ENCODE peak calls at places on chromosome 16, in five cellular contexts. O is neural progenitor cell, X is mucosa of descending colon, B is B cell, L is RWPE1. M is an unnamed sample.

GRCh38 chr16:65066646-65067045 is 55.2 kb downstream of the CDH11 start:
- DNase-seq in X (no peak), B (no peak), L (no peak), O (no peak), M (no peak)

GRCh38 chr16:64162613-64163375 is 959.1 kb downstream of the CDH11 start:
- DNase-seq in O (no peak), L (no peak), B (no peak), X (no peak), M (no peak)

GRCh38 chr16:30030011-30030685 is 923 bp downstream of the TLCD3B start:
- DNase-seq in O (peak), X (no peak), B (no peak), L (no peak), M (no peak)

GRCh38 chr16:31452631-31453106 is 6.6 kb upstream of the ARMC5 start:
- DNase-seq in L (peak), X (no peak), B (no peak), O (no peak), M (no peak)

GRCh38 chr16:70399951-70400350 is 38.9 kb downstream of the ST3GAL2 start:
- DNase-seq in L (no peak), X (no peak), O (no peak), B (no peak), M (no peak)

GRCh38 chr16:4495766-4496165 is 19.6 kb downstream of the HMOX2 start:
- DNase-seq in O (no peak), B (no peak), X (no peak), L (peak), M (no peak)

GRCh38 chr16:77739493-77739892 is 17.2 kb downstream of the NUDT7 start:
- DNase-seq in X (no peak), B (no peak), O (no peak), L (no peak), M (no peak)

GRCh38 chr16:70158261-70158939 is 15.2 kb upstream of the CLEC18C start:
- DNase-seq in L (no peak), O (no peak), X (no peak), B (no peak), M (peak)

GRCh38 chr16:85396879-85397871 is 215.9 kb upstream of the GSE1 start:
- DNase-seq in L (peak), B (peak), O (no peak), X (peak), M (peak)
- TF ChIP-seq CTCF in L (peak), B (no peak), O (no peak), X (no peak), M (peak)

GRCh38 chr16:13873835-13874438 is 46.0 kb upstream of the ERCC4 start:
- DNase-seq in L (peak), B (no peak), X (no peak), O (peak), M (no peak)
- TF ChIP-seq CTCF in L (peak), B (no peak), X (no peak), O (peak), M (no peak)

GRCh38 chr16:50369133-50369804 is 481 bp upstream of the BRD7 start:
- DNase-seq in L (no peak), X (no peak), B (no peak), O (no peak), M (no peak)
- TF ChIP-seq CTCF in L (peak), X (no peak), B (no peak), O (no peak), M (no peak)

GRCh38 chr16:89332248-89333245 is 115.0 kb downstream of the ZNF778 start:
- DNase-seq in X (peak), L (no peak), O (no peak), B (no peak), M (no peak)
- TF ChIP-seq CTCF in X (no peak), L (no peak), O (no peak), B (no peak), M (no peak)